ENCODE peak calls at places on chromosomes 1 and 21, in eight cellular contexts. D, R, H, B, X, O, K and P are unnamed samples.

GRCh38 chr21:15221799-15222386 is 157.1 kb upstream of the NRIP1 start:
- DNase-seq in D (no peak), R (no peak), H (peak), B (no peak), X (no peak), O (no peak), K (no peak), P (no peak)

GRCh38 chr1:117011334-117011733 is 9.8 kb downstream of the CD101 start:
- DNase-seq in D (no peak), R (no peak), H (no peak), B (no peak), X (no peak), O (no peak), K (no peak), P (no peak)

GRCh38 chr1:39258146-39258924 is 53.8 kb downstream of the MACF1 start:
- DNase-seq in D (peak), R (no peak), H (peak), B (peak), X (peak), O (no peak), K (peak), P (no peak)

GRCh38 chr1:156075158-156075557 is 7.1 kb downstream of the MEX3A start:
- DNase-seq in D (no peak), R (no peak), H (no peak), B (no peak), X (no peak), O (no peak), K (no peak), P (no peak)

GRCh38 chr1:247079141-247079874 is 697 bp upstream of the ZNF670 start:
- DNase-seq in D (no peak), R (no peak), H (no peak), B (no peak), X (no peak), O (no peak), K (no peak), P (no peak)

GRCh38 chr1:15115542-15116330 is 37.8 kb upstream of the TMEM51 start:
- DNase-seq in D (no peak), R (no peak), H (no peak), B (no peak), X (no peak), O (no peak), K (no peak), P (no peak)

GRCh38 chr21:32921632-32922230 is 104.0 kb upstream of the OLIG2 start:
- DNase-seq in D (no peak), R (no peak), H (no peak), B (no peak), X (peak), O (peak), K (no peak), P (no peak)

GRCh38 chr1:89632213-89633102 is 462 bp upstream of the LRRC8C start:
- DNase-seq in D (peak), R (peak), H (peak), B (peak), X (peak), O (peak), K (peak), P (peak)

GRCh38 chr1:50308883-50309282 is 114.4 kb downstream of the DMRTA2 start:
- DNase-seq in D (no peak), R (no peak), H (peak), B (no peak), X (no peak), O (no peak), K (no peak), P (no peak)

GRCh38 chr21:35828161-35828560 is 232.2 kb downstream of the SETD4 start:
- DNase-seq in D (no peak), R (no peak), H (no peak), B (no peak), X (no peak), O (no peak), K (no peak), P (no peak)

GRCh38 chr21:35827004-35827403 is 233.3 kb downstream of the SETD4 start:
- DNase-seq in D (no peak), R (no peak), H (peak), B (no peak), X (no peak), O (no peak), K (no peak), P (no peak)

GRCh38 chr21:35825370-35825769 is 235.0 kb downstream of the SETD4 start:
- DNase-seq in D (no peak), R (no peak), H (no peak), B (no peak), X (no peak), O (no peak), K (no peak), P (no peak)

GRCh38 chr21:35825954-35826353 is 234.4 kb downstream of the SETD4 start:
- DNase-seq in D (no peak), R (no peak), H (no peak), B (no peak), X (no peak), O (no peak), K (no peak), P (no peak)

DNA sequence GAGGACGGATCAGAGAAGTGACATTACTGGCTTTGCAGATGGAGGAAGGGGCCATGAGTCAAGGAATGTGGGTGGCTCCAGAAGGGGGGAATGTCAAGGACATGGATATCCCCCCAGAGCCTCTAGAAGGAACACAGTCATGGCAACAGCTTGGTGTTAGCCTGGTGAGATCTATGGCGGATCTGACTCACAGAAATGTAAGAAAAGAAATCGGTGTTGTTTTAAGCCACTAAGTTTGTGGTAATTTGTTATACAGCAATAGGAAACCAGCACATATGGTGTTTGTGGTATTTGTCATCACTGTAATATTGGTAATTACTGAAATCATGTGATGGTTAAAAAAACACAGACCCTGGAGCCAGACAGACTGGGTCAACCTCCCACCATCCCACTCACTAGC is 236.2 kb downstream of the SETD4 start:
- DNase-seq in D (no peak), R (no peak), H (peak), B (no peak), X (no peak), O (no peak), K (no peak), P (no peak)
- H3K27ac ChIP-seq in D (no peak), R (no peak), H (no peak), B (no peak), X (no peak), O (no peak), K (no peak), P (no peak)

DNA sequence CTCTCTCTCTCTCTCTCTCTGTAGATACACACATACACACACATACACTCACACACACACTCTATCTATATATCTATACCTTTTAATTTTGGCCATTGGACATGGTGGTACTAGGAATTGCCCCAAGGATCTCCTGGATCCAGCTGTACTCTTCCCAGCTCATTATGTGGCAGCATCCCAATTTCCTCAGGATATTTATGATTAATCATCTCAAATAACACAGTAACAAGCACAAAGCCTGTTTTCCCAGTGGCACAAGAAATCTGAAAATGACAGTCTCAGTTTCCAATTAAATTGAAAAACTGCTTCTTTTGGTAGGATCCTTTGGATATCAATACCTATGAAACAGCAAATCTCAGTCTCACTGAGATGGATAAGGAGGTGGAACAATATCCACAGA is 27.6 kb downstream of the S100A10 start:
- DNase-seq in D (no peak), R (no peak), H (no peak), B (no peak), X (no peak), O (no peak), K (no peak), P (no peak)
- H3K27ac ChIP-seq in D (no peak), R (no peak), H (no peak), B (no peak), X (no peak), O (no peak), K (no peak), P (no peak)

GRCh38 chr1:169484107-169484506 is 1.6 kb downstream of the SLC19A2 start:
- DNase-seq in D (no peak), R (no peak), H (no peak), B (no peak), X (no peak), O (no peak), K (no peak), P (no peak)

GRCh38 chr1:169485427-169486280 is at the start of gene SLC19A2:
- DNase-seq in D (peak), R (peak), H (peak), B (peak), X (peak), O (peak), K (peak), P (peak)

GRCh38 chr1:169484683-169485426 is 889 bp downstream of the SLC19A2 start:
- DNase-seq in D (peak), R (peak), H (peak), B (peak), X (no peak), O (no peak), K (no peak), P (no peak)

GRCh38 chr1:169486281-169486904 is 649 bp upstream of the SLC19A2 start:
- DNase-seq in D (no peak), R (no peak), H (peak), B (no peak), X (no peak), O (no peak), K (no peak), P (no peak)

GRCh38 chr1:169483500-169483966 is 2.2 kb downstream of the SLC19A2 start:
- DNase-seq in D (no peak), R (no peak), H (peak), B (no peak), X (no peak), O (no peak), K (no peak), P (no peak)
- H3K27ac ChIP-seq in D (peak), R (peak), H (no peak), B (peak), X (peak), O (no peak), K (no peak), P (peak)

DNA sequence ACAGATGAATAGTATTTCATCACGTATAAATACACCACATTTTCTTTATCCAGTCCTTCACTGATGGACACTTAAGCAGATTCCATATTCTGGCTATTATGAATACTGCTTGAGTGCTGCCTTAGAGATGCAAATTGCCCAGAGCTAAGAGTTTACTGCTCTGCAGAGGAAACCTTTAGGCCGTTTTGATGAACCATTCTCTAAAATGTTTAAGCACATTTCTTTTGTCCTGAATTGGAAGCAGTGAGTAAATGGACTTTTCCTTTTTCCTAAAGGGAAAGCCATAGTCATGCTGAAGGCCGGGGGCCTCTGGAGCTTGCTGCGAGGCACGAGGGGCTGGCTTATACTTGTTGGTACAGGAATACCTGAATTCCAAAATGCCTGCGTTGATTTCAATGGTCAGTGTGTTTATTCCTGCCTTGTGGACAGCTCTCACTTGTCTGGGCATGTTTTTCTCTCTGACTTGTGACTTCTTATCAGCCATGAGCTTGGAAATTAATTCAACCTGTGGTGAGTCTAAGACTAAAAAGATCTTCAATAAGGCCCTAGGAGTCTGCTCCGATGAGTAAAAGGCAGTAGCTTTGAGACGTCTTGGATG is 201.1 kb upstream of the MAP1LC3C start:
- DNase-seq in D (no peak), R (no peak), H (no peak), B (no peak), X (no peak), O (no peak), K (no peak), P (no peak)
- H3K27ac ChIP-seq in D (no peak), R (no peak), H (no peak), B (no peak), X (no peak), O (no peak), K (no peak), P (no peak)

DNA sequence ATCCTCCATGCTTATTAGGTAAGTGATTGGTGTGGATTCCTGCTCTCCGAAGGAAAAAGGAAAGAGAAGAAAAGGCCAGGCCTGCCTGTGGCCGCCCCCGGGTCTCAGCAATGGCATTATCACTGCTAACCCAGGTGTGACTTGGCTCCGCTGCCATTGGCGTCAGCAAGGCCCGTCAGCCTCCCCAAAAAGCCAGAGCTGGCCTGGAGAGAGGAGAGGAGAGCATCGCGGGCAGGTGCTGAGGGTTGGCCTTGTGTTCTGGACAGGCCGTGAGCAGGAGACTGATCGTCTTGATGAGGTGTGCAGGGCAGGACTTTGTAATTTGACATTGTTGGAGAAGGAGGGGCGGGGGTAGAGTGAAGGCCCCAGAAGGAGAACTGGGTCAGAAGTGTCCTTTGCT is 186.4 kb downstream of the CAMTA1 start:
- DNase-seq in D (no peak), R (no peak), H (no peak), B (no peak), X (no peak), O (no peak), K (no peak), P (no peak)
- H3K27ac ChIP-seq in D (no peak), R (no peak), H (no peak), B (no peak), X (no peak), O (no peak), K (no peak), P (no peak)

GRCh38 chr1:93501829-93502369 is 54.0 kb downstream of the FNBP1L start:
- DNase-seq in D (no peak), R (no peak), H (no peak), B (no peak), X (no peak), O (no peak), K (no peak), P (no peak)
- H3K27ac ChIP-seq in D (no peak), R (no peak), H (no peak), B (no peak), X (no peak), O (no peak), K (no peak), P (no peak)

DNA sequence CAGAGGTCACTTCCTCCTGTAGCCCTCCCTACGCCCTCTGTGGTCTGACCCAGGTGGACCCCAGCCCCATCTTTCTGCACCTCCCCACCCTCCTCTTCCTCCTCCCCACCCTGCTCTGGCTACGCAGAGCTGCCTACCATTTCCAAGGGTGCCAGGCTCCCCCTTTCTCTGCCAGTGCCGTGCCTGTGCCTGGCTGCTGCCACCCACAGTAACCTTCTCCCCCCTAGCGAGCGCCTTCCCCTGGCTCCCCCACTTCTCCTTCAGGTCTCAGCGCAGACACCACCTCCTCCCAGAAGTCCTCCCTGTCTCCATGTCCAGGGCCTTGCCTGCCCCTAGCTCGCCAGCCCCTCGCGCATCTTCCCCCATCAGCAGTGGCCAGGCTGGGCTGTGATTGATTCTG is 471.5 kb downstream of the PTPRU start:
- DNase-seq in D (no peak), R (no peak), H (no peak), B (no peak), X (no peak), O (no peak), K (no peak), P (no peak)
- H3K27ac ChIP-seq in D (no peak), R (no peak), H (peak), B (no peak), X (no peak), O (no peak), K (no peak), P (no peak)

GRCh38 chr1:183689770-183690204 is 36.7 kb upstream of the APOBEC4 start:
- DNase-seq in D (no peak), R (no peak), H (no peak), B (no peak), X (no peak), O (no peak), K (no peak), P (no peak)
- H3K27ac ChIP-seq in D (no peak), R (no peak), H (no peak), B (no peak), X (no peak), O (no peak), K (no peak), P (no peak)